ENCODE peak calls at places on chromosomes 2 and 18, in five cellular contexts. One of them, this sample, is unnamed.

GRCh38 chr2:138421971-138422335 is 79.6 kb upstream of the SPOPL start:
- DNase-seq in GDM1: no peak
- DNase-seq in stimulated activated CD4-positive, alpha-beta T cell treated with anti-CD3 and anti-CD28 coated beads, Interleukin-2, amount 100 ng/mL, for 48 hours: no peak
- DNase-seq in fibroblast of pulmonary artery: peak
- DNase-seq in CD4-positive, alpha-beta memory T cell: no peak
- DNase-seq in this sample: no peak

GRCh38 chr2:69584127-69584889 is 59.2 kb downstream of the AAK1 start:
- DNase-seq in GDM1: no peak
- DNase-seq in stimulated activated CD4-positive, alpha-beta T cell treated with anti-CD3 and anti-CD28 coated beads, Interleukin-2, amount 100 ng/mL, for 48 hours: no peak
- DNase-seq in fibroblast of pulmonary artery: no peak
- DNase-seq in CD4-positive, alpha-beta memory T cell: no peak
- DNase-seq in this sample: no peak

GRCh38 chr18:9787126-9787525 is 79.0 kb downstream of the RAB31 start:
- DNase-seq in GDM1: no peak
- DNase-seq in stimulated activated CD4-positive, alpha-beta T cell treated with anti-CD3 and anti-CD28 coated beads, Interleukin-2, amount 100 ng/mL, for 48 hours: no peak
- DNase-seq in fibroblast of pulmonary artery: no peak
- DNase-seq in CD4-positive, alpha-beta memory T cell: no peak
- DNase-seq in this sample: no peak

GRCh38 chr2:147352294-147352693 is 492.5 kb upstream of the ACVR2A start:
- DNase-seq in GDM1: no peak
- DNase-seq in stimulated activated CD4-positive, alpha-beta T cell treated with anti-CD3 and anti-CD28 coated beads, Interleukin-2, amount 100 ng/mL, for 48 hours: no peak
- DNase-seq in fibroblast of pulmonary artery: no peak
- DNase-seq in CD4-positive, alpha-beta memory T cell: no peak
- DNase-seq in this sample: no peak

GRCh38 chr2:182763311-182763912 is 47.4 kb downstream of the DNAJC10 start:
- DNase-seq in GDM1: no peak
- DNase-seq in stimulated activated CD4-positive, alpha-beta T cell treated with anti-CD3 and anti-CD28 coated beads, Interleukin-2, amount 100 ng/mL, for 48 hours: no peak
- DNase-seq in fibroblast of pulmonary artery: peak
- DNase-seq in CD4-positive, alpha-beta memory T cell: no peak
- DNase-seq in this sample: peak

GRCh38 chr2:148209598-148209997 is 188.7 kb downstream of the MBD5 start:
- DNase-seq in GDM1: no peak
- DNase-seq in stimulated activated CD4-positive, alpha-beta T cell treated with anti-CD3 and anti-CD28 coated beads, Interleukin-2, amount 100 ng/mL, for 48 hours: no peak
- DNase-seq in fibroblast of pulmonary artery: peak
- DNase-seq in CD4-positive, alpha-beta memory T cell: no peak
- DNase-seq in this sample: peak

GRCh38 chr18:35582899-35583558 is 1.5 kb downstream of the GALNT1 start:
- DNase-seq in GDM1: no peak
- DNase-seq in stimulated activated CD4-positive, alpha-beta T cell treated with anti-CD3 and anti-CD28 coated beads, Interleukin-2, amount 100 ng/mL, for 48 hours: no peak
- DNase-seq in fibroblast of pulmonary artery: peak
- DNase-seq in CD4-positive, alpha-beta memory T cell: no peak
- DNase-seq in this sample: no peak

GRCh38 chr2:36871068-36871707 is 95.1 kb downstream of the STRN start:
- DNase-seq in GDM1: no peak
- DNase-seq in stimulated activated CD4-positive, alpha-beta T cell treated with anti-CD3 and anti-CD28 coated beads, Interleukin-2, amount 100 ng/mL, for 48 hours: no peak
- DNase-seq in fibroblast of pulmonary artery: no peak
- DNase-seq in CD4-positive, alpha-beta memory T cell: no peak
- DNase-seq in this sample: no peak

GRCh38 chr2:207845202-207845864 is 75.6 kb upstream of the FZD5 start:
- DNase-seq in GDM1: no peak
- DNase-seq in stimulated activated CD4-positive, alpha-beta T cell treated with anti-CD3 and anti-CD28 coated beads, Interleukin-2, amount 100 ng/mL, for 48 hours: no peak
- DNase-seq in fibroblast of pulmonary artery: no peak
- DNase-seq in CD4-positive, alpha-beta memory T cell: no peak
- DNase-seq in this sample: no peak

GRCh38 chr2:181788883-181789555 is 102.5 kb upstream of the ITPRID2 start:
- DNase-seq in GDM1: no peak
- DNase-seq in stimulated activated CD4-positive, alpha-beta T cell treated with anti-CD3 and anti-CD28 coated beads, Interleukin-2, amount 100 ng/mL, for 48 hours: no peak
- DNase-seq in fibroblast of pulmonary artery: no peak
- DNase-seq in CD4-positive, alpha-beta memory T cell: no peak
- DNase-seq in this sample: no peak

GRCh38 chr2:198657520-198658121 is 800.1 kb downstream of the SATB2 start:
- DNase-seq in GDM1: no peak
- DNase-seq in stimulated activated CD4-positive, alpha-beta T cell treated with anti-CD3 and anti-CD28 coated beads, Interleukin-2, amount 100 ng/mL, for 48 hours: no peak
- DNase-seq in fibroblast of pulmonary artery: peak
- DNase-seq in CD4-positive, alpha-beta memory T cell: no peak
- DNase-seq in this sample: peak

GRCh38 chr18:26869640-26870039 is 4.1 kb upstream of the AQP4 start:
- DNase-seq in GDM1: no peak
- DNase-seq in stimulated activated CD4-positive, alpha-beta T cell treated with anti-CD3 and anti-CD28 coated beads, Interleukin-2, amount 100 ng/mL, for 48 hours: no peak
- DNase-seq in fibroblast of pulmonary artery: no peak
- DNase-seq in CD4-positive, alpha-beta memory T cell: no peak
- DNase-seq in this sample: no peak

GRCh38 chr2:217338306-217338916 is 478.5 kb upstream of the TNP1 start:
- DNase-seq in GDM1: no peak
- DNase-seq in stimulated activated CD4-positive, alpha-beta T cell treated with anti-CD3 and anti-CD28 coated beads, Interleukin-2, amount 100 ng/mL, for 48 hours: no peak
- DNase-seq in fibroblast of pulmonary artery: peak
- DNase-seq in CD4-positive, alpha-beta memory T cell: no peak
- DNase-seq in this sample: no peak

GRCh38 chr2:69483696-69484095 is 46.5 kb upstream of the NFU1 start:
- DNase-seq in GDM1: no peak
- DNase-seq in stimulated activated CD4-positive, alpha-beta T cell treated with anti-CD3 and anti-CD28 coated beads, Interleukin-2, amount 100 ng/mL, for 48 hours: no peak
- DNase-seq in fibroblast of pulmonary artery: no peak
- DNase-seq in CD4-positive, alpha-beta memory T cell: no peak
- DNase-seq in this sample: no peak

GRCh38 chr2:39455826-39456225 is 18.7 kb upstream of the MAP4K3 start:
- DNase-seq in GDM1: no peak
- DNase-seq in stimulated activated CD4-positive, alpha-beta T cell treated with anti-CD3 and anti-CD28 coated beads, Interleukin-2, amount 100 ng/mL, for 48 hours: no peak
- DNase-seq in fibroblast of pulmonary artery: peak
- DNase-seq in CD4-positive, alpha-beta memory T cell: no peak
- DNase-seq in this sample: no peak

GRCh38 chr2:74119912-74120825 is 27.5 kb downstream of the BOLA3 start:
- DNase-seq in GDM1: peak
- DNase-seq in stimulated activated CD4-positive, alpha-beta T cell treated with anti-CD3 and anti-CD28 coated beads, Interleukin-2, amount 100 ng/mL, for 48 hours: peak
- DNase-seq in fibroblast of pulmonary artery: peak
- DNase-seq in CD4-positive, alpha-beta memory T cell: peak
- DNase-seq in this sample: peak

GRCh38 chr2:184756885-184757284 is 158.6 kb downstream of the ZNF804A start:
- DNase-seq in GDM1: no peak
- DNase-seq in stimulated activated CD4-positive, alpha-beta T cell treated with anti-CD3 and anti-CD28 coated beads, Interleukin-2, amount 100 ng/mL, for 48 hours: no peak
- DNase-seq in fibroblast of pulmonary artery: peak
- DNase-seq in CD4-positive, alpha-beta memory T cell: no peak
- DNase-seq in this sample: peak

GRCh38 chr2:161208527-161209139 is 48.4 kb downstream of the TANK start:
- DNase-seq in GDM1: no peak
- DNase-seq in stimulated activated CD4-positive, alpha-beta T cell treated with anti-CD3 and anti-CD28 coated beads, Interleukin-2, amount 100 ng/mL, for 48 hours: no peak
- DNase-seq in fibroblast of pulmonary artery: peak
- DNase-seq in CD4-positive, alpha-beta memory T cell: no peak
- DNase-seq in this sample: no peak

GRCh38 chr2:31812051-31812798 is 198.6 kb downstream of the MEMO1 start:
- DNase-seq in GDM1: peak
- DNase-seq in stimulated activated CD4-positive, alpha-beta T cell treated with anti-CD3 and anti-CD28 coated beads, Interleukin-2, amount 100 ng/mL, for 48 hours: no peak
- DNase-seq in fibroblast of pulmonary artery: peak
- DNase-seq in CD4-positive, alpha-beta memory T cell: no peak
- DNase-seq in this sample: peak

GRCh38 chr2:2901384-2902345 is 476.0 kb downstream of the EIPR1 start:
- DNase-seq in GDM1: peak
- DNase-seq in stimulated activated CD4-positive, alpha-beta T cell treated with anti-CD3 and anti-CD28 coated beads, Interleukin-2, amount 100 ng/mL, for 48 hours: no peak
- DNase-seq in fibroblast of pulmonary artery: no peak
- DNase-seq in CD4-positive, alpha-beta memory T cell: no peak
- DNase-seq in this sample: no peak

GRCh38 chr2:68653538-68653982 is 10.2 kb downstream of the PROKR1 start:
- DNase-seq in GDM1: peak
- DNase-seq in stimulated activated CD4-positive, alpha-beta T cell treated with anti-CD3 and anti-CD28 coated beads, Interleukin-2, amount 100 ng/mL, for 48 hours: peak
- DNase-seq in fibroblast of pulmonary artery: peak
- DNase-seq in CD4-positive, alpha-beta memory T cell: peak
- DNase-seq in this sample: peak

GRCh38 chr2:60502123-60502522 is 51.3 kb downstream of the BCL11A start:
- DNase-seq in GDM1: no peak
- DNase-seq in stimulated activated CD4-positive, alpha-beta T cell treated with anti-CD3 and anti-CD28 coated beads, Interleukin-2, amount 100 ng/mL, for 48 hours: no peak
- DNase-seq in fibroblast of pulmonary artery: no peak
- DNase-seq in CD4-positive, alpha-beta memory T cell: no peak
- DNase-seq in this sample: no peak

GRCh38 chr2:69366-70344 is 23.4 kb upstream of the FAM110C start:
- DNase-seq in GDM1: no peak
- DNase-seq in stimulated activated CD4-positive, alpha-beta T cell treated with anti-CD3 and anti-CD28 coated beads, Interleukin-2, amount 100 ng/mL, for 48 hours: no peak
- DNase-seq in fibroblast of pulmonary artery: no peak
- DNase-seq in CD4-positive, alpha-beta memory T cell: no peak
- DNase-seq in this sample: peak

GRCh38 chr18:28013064-28013463 is 163.9 kb downstream of the CDH2 start:
- DNase-seq in GDM1: no peak
- DNase-seq in stimulated activated CD4-positive, alpha-beta T cell treated with anti-CD3 and anti-CD28 coated beads, Interleukin-2, amount 100 ng/mL, for 48 hours: no peak
- DNase-seq in fibroblast of pulmonary artery: peak
- DNase-seq in CD4-positive, alpha-beta memory T cell: no peak
- DNase-seq in this sample: no peak

This sample was measured in KBM-7.